ENCODE peak calls at places on chromosome 10, in seven cellular contexts. F, A, G, H, T, J and V are unnamed samples.

GRCh38 chr10:91247360-91248111 is 27.1 kb downstream of the PCGF5 start:
- DNase-seq in F (no peak), A (no peak), G (no peak), H (no peak), T (no peak), J (peak), V (no peak)

GRCh38 chr10:48555310-48556042 is 49.4 kb downstream of the ARHGAP22 start:
- DNase-seq in F (no peak), A (no peak), G (no peak), H (no peak), T (no peak), J (no peak), V (peak)

GRCh38 chr10:6748981-6749630 is 169.0 kb upstream of the PRKCQ start:
- DNase-seq in F (no peak), A (no peak), G (no peak), H (no peak), T (no peak), J (peak), V (no peak)

GRCh38 chr10:127041561-127041960 is 136.3 kb downstream of the DOCK1 start:
- DNase-seq in F (no peak), A (no peak), G (no peak), H (no peak), T (no peak), J (peak), V (no peak)

GRCh38 chr10:67836491-67836890 is 1.5 kb downstream of the DNAJC12 start:
- DNase-seq in F (no peak), A (no peak), G (no peak), H (no peak), T (no peak), J (no peak), V (no peak)

GRCh38 chr10:78389419-78389818 is 355.8 kb downstream of the RPS24 start:
- DNase-seq in F (no peak), A (no peak), G (no peak), H (no peak), T (no peak), J (no peak), V (no peak)

GRCh38 chr10:127293640-127294039 is 97.2 kb upstream of the INSYN2A start:
- DNase-seq in F (no peak), A (no peak), G (no peak), H (no peak), T (no peak), J (peak), V (no peak)

GRCh38 chr10:60299961-60300883 is 89.5 kb downstream of the ANK3 start:
- DNase-seq in F (no peak), A (no peak), G (no peak), H (no peak), T (no peak), J (no peak), V (no peak)

GRCh38 chr10:91891285-91892001 is 17.8 kb downstream of the FGFBP3 start:
- DNase-seq in F (no peak), A (no peak), G (no peak), H (no peak), T (no peak), J (peak), V (no peak)

GRCh38 chr10:61592581-61592980 is 70.1 kb upstream of the CABCOCO1 start:
- DNase-seq in F (no peak), A (no peak), G (no peak), H (no peak), T (no peak), J (peak), V (no peak)

GRCh38 chr10:45408421-45409319 is 34.7 kb downstream of the ALOX5 start:
- DNase-seq in F (no peak), A (no peak), G (peak), H (no peak), T (no peak), J (no peak), V (no peak)

GRCh38 chr10:69911571-69912528 is 110.1 kb downstream of the COL13A1 start:
- DNase-seq in F (no peak), A (no peak), G (no peak), H (no peak), T (no peak), J (peak), V (no peak)

GRCh38 chr10:96641396-96641795 is 54.6 kb upstream of the TM9SF3 start:
- DNase-seq in F (no peak), A (no peak), G (no peak), H (no peak), T (no peak), J (no peak), V (no peak)

GRCh38 chr10:114413398-114413797 is 9.1 kb upstream of the AFAP1L2 start:
- DNase-seq in F (peak), A (no peak), G (no peak), H (no peak), T (no peak), J (no peak), V (no peak)

GRCh38 chr10:72353028-72353962 is 1.4 kb downstream of the DNAJB12 start:
- DNase-seq in F (no peak), A (no peak), G (no peak), H (no peak), T (no peak), J (peak), V (no peak)

GRCh38 chr10:35219906-35220890 is 93.6 kb downstream of the CREM start:
- DNase-seq in F (no peak), A (no peak), G (no peak), H (no peak), T (no peak), J (no peak), V (no peak)

GRCh38 chr10:27345455-27345909 is 104.9 kb upstream of the ACBD5 start:
- DNase-seq in F (no peak), A (no peak), G (no peak), H (no peak), T (no peak), J (no peak), V (no peak)

GRCh38 chr10:26799342-26799741 is 61.4 kb downstream of the ABI1 start:
- DNase-seq in F (no peak), A (no peak), G (peak), H (peak), T (no peak), J (no peak), V (no peak)